ENCODE peak calls at places on chromosomes 11 and 22, in ten cellular contexts. S, Q, W, D, E, J, M, H, L and K are unnamed samples.

GRCh38 chr11:113014731-113015455 is 53.7 kb downstream of the NCAM1 start:
- DNase-seq in S (peak), Q (peak), W (no peak), D (no peak), E (peak), J (no peak), M (no peak), H (peak), L (no peak), K (no peak)

GRCh38 chr11:62592216-62592815 is 993 bp upstream of the TUT1 start:
- DNase-seq in S (no peak), Q (no peak), W (no peak), D (no peak), E (no peak), J (peak), M (no peak), H (no peak), L (peak), K (no peak)

GRCh38 chr11:3225159-3225758 is 6.6 kb upstream of the MRGPRG start:
- DNase-seq in S (no peak), Q (no peak), W (no peak), D (no peak), E (no peak), J (no peak), M (no peak), H (no peak), L (no peak), K (no peak)

GRCh38 chr22:23127055-23127756 is 14.6 kb downstream of the RSPH14 start:
- DNase-seq in S (no peak), Q (no peak), W (no peak), D (no peak), E (no peak), J (no peak), M (no peak), H (no peak), L (no peak), K (no peak)

GRCh38 chr11:105881027-105881426 is 141.0 kb downstream of the MSANTD4 start:
- DNase-seq in S (no peak), Q (no peak), W (no peak), D (no peak), E (no peak), J (no peak), M (no peak), H (no peak), L (no peak), K (no peak)

GRCh38 chr11:74720596-74721478 is 10.4 kb downstream of the CHRDL2 start:
- DNase-seq in S (peak), Q (peak), W (no peak), D (peak), E (peak), J (peak), M (no peak), H (peak), L (no peak), K (peak)

GRCh38 chr11:16291729-16292128 is 64.6 kb downstream of the SOX6 start:
- DNase-seq in S (no peak), Q (no peak), W (no peak), D (no peak), E (no peak), J (no peak), M (no peak), H (no peak), L (no peak), K (no peak)

GRCh38 chr11:60786811-60787567 is 1.9 kb downstream of the MS4A10 start:
- DNase-seq in S (peak), Q (peak), W (no peak), D (peak), E (peak), J (no peak), M (no peak), H (peak), L (peak), K (no peak)

GRCh38 chr11:10973416-10973815 is 115.6 kb upstream of the ZBED5 start:
- DNase-seq in S (no peak), Q (no peak), W (no peak), D (no peak), E (no peak), J (no peak), M (no peak), H (no peak), L (no peak), K (no peak)

GRCh38 chr11:94652735-94653284 is 85.6 kb downstream of the PIWIL4 start:
- DNase-seq in S (no peak), Q (no peak), W (no peak), D (no peak), E (no peak), J (no peak), M (no peak), H (no peak), L (no peak), K (no peak)

GRCh38 chr11:10314199-10315072 is 9.6 kb downstream of the ADM start:
- DNase-seq in S (no peak), Q (peak), W (peak), D (peak), E (peak), J (no peak), M (no peak), H (peak), L (no peak), K (peak)

GRCh38 chr22:24969588-24970301 is 17.2 kb downstream of the KIAA1671 start:
- DNase-seq in S (no peak), Q (peak), W (no peak), D (peak), E (peak), J (no peak), M (no peak), H (peak), L (no peak), K (no peak)

GRCh38 chr11:91792779-91793262 is 431.8 kb upstream of the FAT3 start:
- DNase-seq in S (no peak), Q (no peak), W (no peak), D (no peak), E (no peak), J (no peak), M (no peak), H (no peak), L (no peak), K (no peak)

GRCh38 chr22:41405588-41405987 is 23.8 kb downstream of the TEF start:
- DNase-seq in S (no peak), Q (no peak), W (no peak), D (no peak), E (no peak), J (no peak), M (no peak), H (no peak), L (no peak), K (no peak)

GRCh38 chr22:25405854-25406509 is 158.5 kb upstream of the GRK3 start:
- DNase-seq in S (no peak), Q (no peak), W (no peak), D (no peak), E (no peak), J (no peak), M (no peak), H (no peak), L (no peak), K (no peak)

GRCh38 chr11:117814766-117815261 is 9.7 kb downstream of the FXYD2 start:
- DNase-seq in S (peak), Q (no peak), W (peak), D (no peak), E (peak), J (no peak), M (no peak), H (peak), L (peak), K (peak)

GRCh38 chr11:96267490-96268010 is 75.4 kb downstream of the MAML2 start:
- DNase-seq in S (no peak), Q (no peak), W (peak), D (no peak), E (peak), J (no peak), M (no peak), H (peak), L (no peak), K (peak)

GRCh38 chr11:117586392-117586791 is 210.6 kb downstream of the DSCAML1 start:
- DNase-seq in S (no peak), Q (no peak), W (no peak), D (no peak), E (no peak), J (no peak), M (no peak), H (no peak), L (no peak), K (no peak)

GRCh38 chr11:134711008-134711407 is 299.0 kb upstream of the B3GAT1 start:
- DNase-seq in S (no peak), Q (no peak), W (no peak), D (no peak), E (no peak), J (no peak), M (no peak), H (no peak), L (no peak), K (no peak)

GRCh38 chr11:2881974-2882362 is 3.6 kb downstream of the CDKN1C start:
- DNase-seq in S (no peak), Q (no peak), W (no peak), D (no peak), E (no peak), J (no peak), M (no peak), H (no peak), L (no peak), K (no peak)

GRCh38 chr11:36361901-36362391 is 65.9 kb downstream of the PRR5L start:
- DNase-seq in S (peak), Q (no peak), W (no peak), D (peak), E (peak), J (no peak), M (no peak), H (peak), L (peak), K (peak)

GRCh38 chr11:18080451-18080850 is 25.4 kb downstream of the SAAL1 start:
- DNase-seq in S (no peak), Q (no peak), W (no peak), D (no peak), E (no peak), J (no peak), M (no peak), H (no peak), L (no peak), K (no peak)

GRCh38 chr11:111361082-111361801 is 17.8 kb downstream of the POU2AF1 start:
- DNase-seq in S (no peak), Q (no peak), W (no peak), D (no peak), E (no peak), J (no peak), M (no peak), H (no peak), L (no peak), K (peak)

GRCh38 chr11:111358038-111359001 is 20.8 kb downstream of the POU2AF1 start:
- DNase-seq in S (no peak), Q (no peak), W (no peak), D (no peak), E (no peak), J (no peak), M (no peak), H (no peak), L (no peak), K (no peak)

GRCh38 chr11:111360150-111361043 is 18.7 kb downstream of the POU2AF1 start:
- DNase-seq in S (no peak), Q (no peak), W (no peak), D (no peak), E (no peak), J (no peak), M (no peak), H (no peak), L (no peak), K (no peak)

GRCh38 chr11:111357150-111358037 is 21.7 kb downstream of the POU2AF1 start:
- DNase-seq in S (no peak), Q (no peak), W (no peak), D (no peak), E (no peak), J (no peak), M (no peak), H (no peak), L (no peak), K (no peak)

GRCh38 chr11:111359223-111360149 is 19.6 kb downstream of the POU2AF1 start:
- DNase-seq in S (no peak), Q (no peak), W (no peak), D (no peak), E (no peak), J (no peak), M (no peak), H (no peak), L (no peak), K (peak)
- TF ChIP-seq CTCF in S (no peak), Q (no peak), W (no peak), D (no peak), E (no peak), J (no peak), M (peak), H (no peak), L (no peak), K (peak)

DNA sequence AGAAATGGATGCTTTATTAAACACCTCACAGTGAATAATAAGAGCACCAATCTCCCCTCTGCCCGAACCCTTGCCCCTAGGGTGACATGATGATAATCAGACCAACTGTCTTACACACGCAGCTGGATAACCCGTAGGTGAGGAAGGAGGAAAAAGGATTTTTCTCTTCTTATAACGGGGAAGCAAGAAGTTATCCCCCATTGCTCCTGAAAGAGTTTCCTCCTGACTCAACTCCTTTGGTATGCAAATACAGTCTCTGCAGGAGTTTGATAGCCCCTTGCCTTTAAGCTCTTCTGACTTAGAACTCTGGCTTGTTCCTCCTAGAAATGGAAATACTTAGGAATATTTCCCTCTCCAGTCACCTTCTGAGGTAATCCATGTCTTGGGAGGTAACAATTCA is 455.8 kb downstream of the TMEM135 start:
- DNase-seq in S (no peak), Q (no peak), W (no peak), D (no peak), E (no peak), J (no peak), M (no peak), H (peak), L (no peak), K (no peak)
- H3K4me3 ChIP-seq in S (no peak), Q (no peak), W (no peak), D (no peak), E (no peak), J (no peak), M (no peak), H (no peak), L (no peak), K (no peak)

DNA sequence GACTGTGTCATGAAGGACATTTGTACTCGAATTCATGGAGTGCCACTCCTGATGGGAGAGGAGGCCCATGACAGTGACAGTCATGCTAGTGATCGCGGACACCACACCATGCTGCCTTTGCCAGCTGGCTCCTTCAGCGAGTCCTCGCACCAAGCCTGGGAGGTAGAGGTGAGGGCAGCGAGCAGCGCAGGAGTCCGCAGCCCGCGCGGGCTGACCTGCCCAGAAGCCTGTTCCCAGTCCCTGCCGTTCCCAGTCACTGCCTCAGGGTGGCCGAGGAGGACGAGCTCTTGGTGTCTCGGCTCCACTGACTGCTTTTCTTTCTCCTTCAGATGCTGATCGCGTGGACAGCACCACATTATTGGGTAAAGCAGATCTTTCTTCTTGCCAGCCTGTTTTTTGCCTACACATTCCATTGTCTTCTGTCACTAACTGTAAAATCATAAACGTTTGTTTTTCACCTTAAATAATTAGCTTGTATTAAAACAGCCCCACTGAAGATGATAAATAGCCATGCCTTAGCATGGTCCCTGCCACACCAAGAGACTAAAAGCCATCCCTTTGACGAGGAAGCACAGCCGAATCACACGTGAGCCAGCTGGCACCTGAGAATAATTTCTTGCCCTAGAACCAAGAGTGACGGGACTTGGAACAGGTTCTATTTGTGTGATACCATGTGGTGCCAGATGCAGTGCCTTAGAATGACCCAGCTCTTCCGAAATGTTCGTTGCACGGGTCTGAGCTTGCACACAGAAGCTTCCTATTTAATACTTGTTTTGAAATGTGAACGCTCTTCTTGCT is 25.5 kb downstream of the FAM118A start:
- DNase-seq in S (no peak), Q (peak), W (no peak), D (no peak), E (no peak), J (no peak), M (no peak), H (peak), L (peak), K (peak)
- TF ChIP-seq CTCF in S (no peak), Q (no peak), W (no peak), D (no peak), E (no peak), J (no peak), M (no peak), H (peak), L (no peak), K (peak)

DNA sequence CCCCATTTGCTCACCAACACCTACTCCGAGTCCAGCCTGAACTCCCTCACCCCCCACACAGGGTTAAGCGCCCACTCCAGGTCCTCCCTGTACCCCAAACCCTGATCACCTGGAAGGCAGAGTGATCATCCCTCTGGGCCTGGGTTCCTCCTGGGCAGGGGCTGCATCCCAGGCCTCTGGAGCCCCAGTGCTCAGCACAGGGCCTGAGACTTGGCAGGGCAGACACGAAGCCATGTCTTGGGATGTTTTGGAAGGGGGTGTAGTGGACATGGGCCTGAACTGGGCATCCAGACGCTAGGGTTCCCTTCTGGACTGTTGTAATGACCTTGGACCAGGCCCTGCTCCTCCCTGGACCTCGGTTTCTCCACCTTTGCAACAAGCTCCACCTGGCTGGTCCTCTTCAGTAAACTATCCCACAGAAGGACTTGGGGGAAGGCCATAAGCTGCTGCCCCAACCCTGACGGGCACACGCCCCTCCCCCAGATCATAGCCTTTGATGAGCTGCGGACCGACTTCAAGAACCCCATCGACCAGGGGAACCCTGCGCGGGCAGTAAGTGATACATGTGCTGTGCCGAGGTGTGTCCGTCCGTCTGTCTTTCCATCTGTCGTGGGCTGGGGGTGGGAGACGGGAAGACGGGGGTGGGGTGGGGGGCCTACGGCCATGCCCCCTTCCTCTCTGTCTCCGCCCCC is 3.9 kb downstream of the CNIH2 start:
- DNase-seq in S (no peak), Q (no peak), W (no peak), D (no peak), E (no peak), J (no peak), M (no peak), H (no peak), L (no peak), K (no peak)
- H3K4me3 ChIP-seq in S (no peak), Q (no peak), W (no peak), D (no peak), E (no peak), J (no peak), M (no peak), H (no peak), L (no peak), K (no peak)

GRCh38 chr11:56698795-56699194 is at the start of gene OR9G1:
- DNase-seq in S (no peak), Q (no peak), W (no peak), D (no peak), E (no peak), J (no peak), M (no peak), H (no peak), L (no peak), K (no peak)

GRCh38 chr11:56705784-56706396 is 7.0 kb downstream of the OR9G1 start:
- DNase-seq in S (no peak), Q (no peak), W (no peak), D (no peak), E (no peak), J (no peak), M (no peak), H (no peak), L (no peak), K (no peak)

GRCh38 chr11:56700919-56701485 is 2.1 kb downstream of the OR9G1 start:
- DNase-seq in S (no peak), Q (no peak), W (no peak), D (no peak), E (no peak), J (no peak), M (no peak), H (no peak), L (no peak), K (no peak)

DNA sequence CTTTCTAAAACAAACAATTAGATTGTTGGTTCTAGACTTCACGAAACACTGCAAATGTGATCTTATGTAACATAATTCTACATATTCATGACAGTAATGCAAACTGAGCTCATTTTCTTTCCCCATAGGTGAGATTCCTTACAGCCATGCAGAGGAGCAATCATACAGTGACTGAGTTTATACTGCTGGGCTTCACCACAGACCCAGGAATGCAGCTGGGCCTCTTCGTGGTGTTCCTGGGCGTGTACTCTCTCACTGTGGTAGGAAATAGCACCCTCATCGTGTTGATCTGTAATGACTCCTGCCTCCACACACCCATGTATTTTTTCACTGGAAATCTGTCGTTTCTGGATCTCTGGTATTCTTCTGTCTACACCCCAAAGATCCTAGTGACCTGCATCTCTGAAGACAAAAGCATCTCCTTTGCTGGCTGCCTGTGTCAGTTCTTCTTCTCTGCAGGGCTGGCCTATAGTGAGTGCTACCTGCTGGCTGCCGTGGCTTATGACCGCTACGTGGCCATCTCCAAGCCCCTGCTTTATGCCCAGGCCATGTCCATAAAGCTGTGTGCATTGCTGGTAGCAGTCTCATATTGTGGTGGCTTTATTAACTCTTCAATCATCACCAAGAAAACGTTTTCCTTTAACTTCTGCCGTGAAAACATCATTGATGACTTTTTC is 1.5 kb downstream of the OR9G1 start:
- DNase-seq in S (no peak), Q (no peak), W (no peak), D (no peak), E (no peak), J (no peak), M (no peak), H (no peak), L (no peak), K (peak)
- TF ChIP-seq CTCF in S (no peak), Q (no peak), W (no peak), D (no peak), E (no peak), J (no peak), M (no peak), H (no peak), L (no peak), K (no peak)

GRCh38 chr22:50508897-50509296 is 873 bp downstream of the NCAPH2 start:
- DNase-seq in S (no peak), Q (no peak), W (no peak), D (no peak), E (no peak), J (no peak), M (no peak), H (no peak), L (no peak), K (no peak)
- H3K4me3 ChIP-seq in S (peak), Q (peak), W (peak), D (peak), E (peak), J (peak), M (peak), H (peak), L (peak), K (peak)

GRCh38 chr11:45089845-45090499 is 56.5 kb upstream of the PRDM11 start:
- DNase-seq in S (no peak), Q (no peak), W (no peak), D (peak), E (peak), J (peak), M (no peak), H (peak), L (no peak), K (peak)
- TF ChIP-seq CTCF in S (no peak), Q (no peak), W (no peak), D (peak), E (peak), J (no peak), M (no peak), H (peak), L (no peak), K (peak)